ENCODE peak calls at places on chromosome 21, in eight cellular contexts. J is body of pancreas, Q is GM23338, B is A549, D is thyroid gland, Y is ovary, R is left ventricle myocardium inferior, E is upper lobe of right lung. W is an unnamed sample. For H3K4me1, the result is how much of the 10 kb centered on the place peaks cover.

GRCh38 chr21:14356771-14357170 is 26.2 kb downstream of the HSPA13 start:
- DNase-seq in J (no peak), R (no peak), Y (no peak), Q (no peak), B (no peak), D (no peak), E (no peak), W (no peak)

GRCh38 chr21:45741691-45742090 is 98.2 kb downstream of the PCBP3 start:
- DNase-seq in D (no peak), Y (no peak), Q (no peak), E (no peak), B (no peak), R (no peak), J (no peak), W (no peak)

GRCh38 chr21:45844181-45844580 is 137.4 kb upstream of the COL6A1 start:
- DNase-seq in Q (no peak), Y (no peak), D (no peak), E (no peak), J (no peak), R (no peak), B (no peak), W (no peak)

GRCh38 chr21:23452384-23453083 is 2154.7 kb downstream of the MRPL39 start:
- DNase-seq in D (no peak), B (no peak), Y (no peak), Q (peak), J (peak), R (no peak), E (peak), W (no peak)

GRCh38 chr21:15279484-15279883 is 214.7 kb upstream of the NRIP1 start:
- DNase-seq in Y (no peak), E (no peak), R (no peak), Q (no peak), J (no peak), D (no peak), B (no peak), W (no peak)

GRCh38 chr21:38716942-38717341 is 88.8 kb upstream of the ETS2 start:
- DNase-seq in E (no peak), Y (no peak), R (no peak), J (no peak), Q (no peak), D (no peak), B (no peak), W (no peak)

GRCh38 chr21:46379691-46380090 is 55.7 kb downstream of the PCNT start:
- DNase-seq in J (no peak), B (no peak), Q (no peak), R (no peak), E (no peak), Y (no peak), D (no peak), W (no peak)

GRCh38 chr21:15058718-15059316 is 6.0 kb downstream of the NRIP1 start:
- DNase-seq in R (no peak), Y (no peak), D (no peak), Q (peak), B (peak), E (no peak), J (no peak), W (no peak)

GRCh38 chr21:26169611-26170470 is 729 bp downstream of the APP start:
- DNase-seq in E (peak), Y (peak), R (peak), J (peak), Q (peak), B (peak), D (peak), W (peak)

GRCh38 chr21:14762734-14763694 is 216.9 kb upstream of the SAMSN1 start:
- DNase-seq in J (no peak), D (no peak), R (no peak), B (no peak), Q (no peak), E (no peak), Y (no peak), W (no peak)

GRCh38 chr21:33434770-33435360 is 31.7 kb downstream of the IFNGR2 start:
- DNase-seq in B (no peak), R (no peak), D (no peak), J (peak), Q (no peak), Y (no peak), E (no peak), W (peak)

GRCh38 chr21:41707231-41707988 is 59.4 kb downstream of the RIPK4 start:
- DNase-seq in R (no peak), Q (no peak), D (peak), Y (no peak), B (no peak), E (no peak), J (peak), W (no peak)

GRCh38 chr21:41709166-41709565 is 57.7 kb downstream of the RIPK4 start:
- DNase-seq in D (no peak), R (no peak), J (no peak), Q (no peak), E (no peak), Y (no peak), B (no peak), W (no peak)

GRCh38 chr21:41706263-41706639 is 60.6 kb downstream of the RIPK4 start:
- DNase-seq in Y (no peak), B (no peak), Q (no peak), R (no peak), J (no peak), D (peak), E (no peak), W (no peak)

GRCh38 chr21:41705546-41706262 is 61.1 kb downstream of the RIPK4 start:
- DNase-seq in E (no peak), Q (no peak), D (no peak), B (no peak), Y (no peak), R (no peak), J (no peak), W (no peak)

DNA sequence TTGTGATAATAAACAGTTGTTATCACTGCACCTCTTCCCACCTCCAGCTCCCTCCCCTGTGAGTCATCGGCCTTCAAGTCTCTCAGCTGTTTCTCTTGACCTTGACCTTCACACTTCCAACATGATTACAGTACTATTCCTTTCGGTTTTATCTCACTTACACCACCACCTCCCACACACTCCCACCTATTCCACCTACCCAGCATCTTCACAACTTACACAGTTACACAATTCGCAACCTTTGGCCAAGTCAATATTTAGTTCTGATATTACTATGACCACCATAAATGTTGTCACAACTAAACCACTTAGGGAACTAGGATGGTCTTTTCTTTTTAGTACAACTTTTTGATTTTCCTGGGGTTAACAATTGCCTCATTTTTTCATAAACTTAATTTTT is 60.2 kb downstream of the RIPK4 start:
- DNase-seq in E (no peak), R (no peak), Y (no peak), Q (no peak), J (peak), D (peak), B (peak), W (no peak)
- H3K4me1 ChIP-seq in E (under half), R (under half), Y (under half), Q (under half), J (under half), D (under half), B (under half), W (under half)

DNA sequence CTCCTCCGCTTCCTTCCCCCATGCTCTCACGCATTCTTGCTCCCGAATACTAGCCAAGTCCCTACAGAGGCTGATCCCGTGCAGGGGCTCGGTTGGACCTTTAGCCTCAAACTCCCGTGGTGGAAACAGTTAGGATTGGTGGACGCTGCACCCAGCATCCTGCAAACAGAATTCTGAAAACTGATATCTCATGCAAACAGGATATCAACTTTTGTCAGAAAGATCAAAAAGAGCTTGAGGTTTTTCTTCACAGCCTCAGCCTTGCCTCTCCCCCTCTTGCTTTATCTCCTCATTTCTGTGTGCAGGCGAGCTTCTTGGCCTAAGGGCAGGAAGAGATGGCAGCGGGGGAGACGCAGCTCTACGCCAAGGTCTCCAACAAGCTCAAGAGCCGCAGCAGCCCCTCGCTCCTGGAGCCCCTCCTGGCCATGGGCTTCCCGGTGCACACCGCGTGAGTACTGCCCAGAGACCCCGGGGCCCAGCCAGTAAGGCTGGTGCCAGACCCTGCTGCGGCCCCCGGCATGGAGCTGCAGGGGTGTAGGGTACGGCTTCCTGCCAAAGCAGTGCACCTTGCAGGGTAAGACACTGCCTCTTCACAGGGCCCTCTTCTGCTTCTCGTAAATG is at the start of gene UBASH3A:
- DNase-seq in B (no peak), R (no peak), Y (no peak), D (no peak), E (peak), J (no peak), Q (no peak), W (no peak)
- H3K27ac ChIP-seq in B (no peak), R (no peak), Y (no peak), D (no peak), E (peak), J (no peak), Q (no peak), W (no peak)

GRCh38 chr21:44299458-44300261 is at the start of gene PFKL:
- DNase-seq in E (peak), Y (peak), B (peak), R (peak), Q (peak), D (peak), J (peak), W (peak)
- H3K4me1 ChIP-seq in E (under half), Y (under half), B (under half), R (half or more), Q (under half), D (under half), J (half or more), W (under half)

DNA sequence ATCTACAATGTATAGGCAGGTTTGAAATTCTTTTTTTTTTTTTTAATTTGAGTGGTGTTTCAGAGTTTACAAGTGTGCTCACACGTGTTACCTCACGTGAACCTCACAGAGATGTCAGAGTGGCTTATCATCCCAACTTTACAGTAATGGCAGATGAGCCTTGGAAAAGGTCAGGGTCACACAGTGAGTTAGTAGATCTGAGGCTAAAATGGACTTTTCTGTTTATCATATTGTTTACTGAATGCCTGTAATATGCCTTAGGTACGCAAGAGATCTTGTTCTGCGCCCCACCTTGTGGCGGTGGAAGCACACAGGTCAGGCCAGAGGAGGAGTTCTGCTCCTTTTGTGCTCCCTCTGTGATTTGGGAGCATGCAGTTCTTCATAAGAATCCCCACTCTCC is 80.0 kb downstream of the DYRK1A start:
- DNase-seq in D (no peak), R (no peak), Q (peak), E (no peak), Y (no peak), B (no peak), J (no peak), W (no peak)
- H3K27ac ChIP-seq in D (no peak), R (peak), Q (peak), E (no peak), Y (no peak), B (no peak), J (no peak), W (no peak)

DNA sequence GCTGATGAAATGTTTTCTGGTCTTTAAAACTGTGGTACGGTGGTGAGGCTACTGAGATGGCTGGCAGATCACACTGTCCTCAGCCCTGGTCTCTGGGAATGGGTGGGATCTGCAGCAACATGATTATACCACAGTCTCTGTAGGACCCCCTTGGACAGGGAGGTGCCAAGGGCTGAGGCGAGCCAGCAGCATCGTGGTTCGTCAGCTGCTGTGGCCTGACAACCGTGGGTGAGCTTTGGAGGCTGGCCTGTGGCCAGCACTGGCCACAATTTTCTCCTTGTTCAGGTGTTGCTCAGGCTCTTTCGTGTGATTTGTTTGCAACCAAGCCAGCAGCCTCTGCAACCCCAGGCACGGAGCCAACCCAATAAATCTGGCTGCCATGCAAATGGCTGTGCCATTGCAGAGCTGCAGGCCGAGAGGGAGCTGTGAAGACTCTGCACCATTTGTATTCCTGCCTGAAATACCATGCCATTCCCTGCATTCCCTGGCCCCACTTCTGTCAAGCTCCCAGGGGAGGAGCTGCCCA is 70.9 kb downstream of the PCP4 start:
- DNase-seq in J (peak), E (no peak), B (no peak), Q (no peak), R (no peak), Y (no peak), D (peak), W (no peak)
- H3K4me1 ChIP-seq in J (under half), E (under half), B (under half), Q (under half), R (under half), Y (under half), D (under half), W (under half)

GRCh38 chr21:27212444-27212843 is 245.6 kb upstream of the ADAMTS5 start:
- DNase-seq in B (no peak), D (no peak), Q (no peak), Y (no peak), R (no peak), J (no peak), E (no peak), W (no peak)
- H3K27ac ChIP-seq in B (no peak), D (no peak), Q (no peak), Y (no peak), R (peak), J (no peak), E (no peak), W (no peak)

GRCh38 chr21:36170823-36171222 is 14.2 kb downstream of the DOP1B start:
- DNase-seq in J (no peak), Y (no peak), R (no peak), Q (no peak), B (no peak), E (no peak), D (no peak), W (no peak)

GRCh38 chr21:36171327-36171726 is 14.7 kb downstream of the DOP1B start:
- DNase-seq in E (no peak), Q (no peak), B (no peak), J (no peak), D (no peak), Y (no peak), R (no peak), W (no peak)

GRCh38 chr21:36169465-36170128 is 13.0 kb downstream of the DOP1B start:
- DNase-seq in R (peak), J (no peak), E (peak), D (no peak), Y (no peak), B (no peak), Q (peak), W (no peak)

GRCh38 chr21:36175771-36176565 is 19.3 kb downstream of the DOP1B start:
- DNase-seq in J (no peak), E (no peak), R (no peak), Y (no peak), Q (no peak), D (peak), B (no peak), W (no peak)

GRCh38 chr21:36171741-36172331 is 15.2 kb downstream of the DOP1B start:
- DNase-seq in D (no peak), Q (no peak), Y (no peak), J (no peak), B (no peak), E (no peak), R (peak), W (no peak)
- H3K4me1 ChIP-seq in D (under half), Q (under half), Y (under half), J (under half), B (under half), E (under half), R (under half), W (under half)